ENCODE peak calls at places on chromosomes 5 and 9, in seven cellular contexts. N, P, J, L, B, Z and E are unnamed samples.

GRCh38 chr5:127450046-127450445 is 67.4 kb upstream of the PRRC1 start:
- DNase-seq in N (no peak), P (no peak), J (no peak), L (no peak), B (no peak), Z (no peak), E (no peak)

GRCh38 chr5:67350185-67350584 is 153.6 kb upstream of the CD180 start:
- DNase-seq in N (no peak), P (no peak), J (no peak), L (no peak), B (no peak), Z (no peak), E (no peak)

GRCh38 chr5:115685966-115686691 is 60.3 kb upstream of the TMED7 start:
- DNase-seq in N (no peak), P (peak; percentile 53), J (no peak), L (no peak), B (peak; percentile 8), Z (no peak), E (peak; percentile 31)

GRCh38 chr9:14710804-14711203 is 11.7 kb downstream of the CER1 start:
- DNase-seq in N (no peak), P (no peak), J (no peak), L (no peak), B (no peak), Z (no peak), E (peak; percentile 17)

GRCh38 chr9:37102476-37102875 is 17.9 kb upstream of the ZCCHC7 start:
- DNase-seq in N (no peak), P (no peak), J (no peak), L (no peak), B (no peak), Z (no peak), E (no peak)

GRCh38 chr9:116030532-116030931 is 123.1 kb upstream of the PAPPA start:
- DNase-seq in N (no peak), P (no peak), J (no peak), L (no peak), B (no peak), Z (no peak), E (no peak)

GRCh38 chr9:75088646-75089368 is 493 bp downstream of the OSTF1 start:
- DNase-seq in N (peak; percentile 36), P (peak; percentile 89), J (peak; percentile 25), L (no peak), B (no peak), Z (peak; percentile 25), E (no peak)

GRCh38 chr5:1038417-1039209 is 30.0 kb downstream of the NKD2 start:
- DNase-seq in N (no peak), P (no peak), J (no peak), L (no peak), B (no peak), Z (no peak), E (no peak)

GRCh38 chr9:116165912-116166311 is 12.3 kb downstream of the PAPPA start:
- DNase-seq in N (no peak), P (no peak), J (no peak), L (no peak), B (no peak), Z (no peak), E (no peak)

GRCh38 chr5:14435481-14435880 is 146.1 kb upstream of the OTULINL start:
- DNase-seq in N (no peak), P (no peak), J (no peak), L (no peak), B (no peak), Z (no peak), E (no peak)

GRCh38 chr5:37533851-37534250 is 154.7 kb downstream of the WDR70 start:
- DNase-seq in N (no peak), P (no peak), J (no peak), L (no peak), B (no peak), Z (no peak), E (peak; percentile 86)

GRCh38 chr5:168282120-168282519 is 9.3 kb upstream of the WWC1 start:
- DNase-seq in N (no peak), P (no peak), J (no peak), L (no peak), B (peak; percentile 24), Z (no peak), E (no peak)

GRCh38 chr5:126615286-126615685 is 14.5 kb downstream of the PHAX start:
- DNase-seq in N (no peak), P (no peak), J (no peak), L (no peak), B (no peak), Z (no peak), E (no peak)

GRCh38 chr5:115415143-115415491 is 118.7 kb upstream of the CCDC112 start:
- DNase-seq in N (no peak), P (peak; percentile 9), J (no peak), L (no peak), B (no peak), Z (no peak), E (no peak)

GRCh38 chr5:103031607-103032006 is 88.3 kb downstream of the GIN1 start:
- DNase-seq in N (peak; percentile 3), P (peak; percentile 23), J (no peak), L (no peak), B (no peak), Z (no peak), E (no peak)

GRCh38 chr5:80588858-80589540 is 18.9 kb upstream of the ANKRD34B start:
- DNase-seq in N (no peak), P (no peak), J (no peak), L (no peak), B (no peak), Z (no peak), E (no peak)

GRCh38 chr5:989961-990530 is 18.6 kb upstream of the NKD2 start:
- DNase-seq in N (no peak), P (peak; percentile 54), J (no peak), L (peak; percentile 73), B (no peak), Z (no peak), E (no peak)

GRCh38 chr9:110076894-110077725 is 130.8 kb downstream of the C9orf152 start:
- DNase-seq in N (no peak), P (peak; percentile 23), J (no peak), L (no peak), B (no peak), Z (no peak), E (peak; percentile 40)

GRCh38 chr9:117400131-117400530 is 14.7 kb downstream of the ASTN2 start:
- DNase-seq in N (no peak), P (peak; percentile 18), J (no peak), L (no peak), B (no peak), Z (no peak), E (no peak)

GRCh38 chr9:114602620-114603019 is 8.5 kb upstream of the TMEM268 start:
- DNase-seq in N (no peak), P (no peak), J (no peak), L (no peak), B (no peak), Z (no peak), E (no peak)

GRCh38 chr9:134455951-134456739 is 129.9 kb downstream of the RXRA start:
- DNase-seq in N (peak; percentile 63), P (peak; percentile 86), J (peak; percentile 70), L (peak; percentile 66), B (peak; percentile 99), Z (peak; percentile 40), E (peak; percentile 88)

GRCh38 chr5:18465833-18466681 is 831.8 kb downstream of the TAF11L14 start:
- DNase-seq in N (peak; percentile 61), P (peak; percentile 87), J (no peak), L (peak; percentile 83), B (no peak), Z (no peak), E (peak; percentile 72)

GRCh38 chr9:121253821-121254471 is 14.0 kb upstream of the GSN start:
- DNase-seq in N (no peak), P (peak; percentile 23), J (no peak), L (no peak), B (no peak), Z (no peak), E (no peak)

GRCh38 chr5:16964821-16965220 is 28.7 kb upstream of the MYO10 start:
- DNase-seq in N (peak; percentile 69), P (peak; percentile 39), J (no peak), L (no peak), B (no peak), Z (no peak), E (no peak)

GRCh38 chr9:89579741-89580395 is 24.9 kb upstream of the GADD45G start:
- DNase-seq in N (no peak), P (no peak), J (no peak), L (no peak), B (no peak), Z (no peak), E (no peak)

GRCh38 chr9:90943341-90943740 is 141.7 kb downstream of the SYK start:
- DNase-seq in N (no peak), P (no peak), J (no peak), L (no peak), B (no peak), Z (no peak), E (no peak)

GRCh38 chr5:31027726-31028125 is 165.8 kb upstream of the CDH6 start:
- DNase-seq in N (no peak), P (no peak), J (no peak), L (no peak), B (no peak), Z (no peak), E (no peak)

GRCh38 chr9:35711501-35712428 is 20.2 kb downstream of the TLN1 start:
- DNase-seq in N (no peak), P (no peak), J (no peak), L (no peak), B (no peak), Z (no peak), E (no peak)

GRCh38 chr5:115561176-115561575 is 16.6 kb upstream of the FEM1C start:
- DNase-seq in N (no peak), P (no peak), J (no peak), L (no peak), B (no peak), Z (no peak), E (no peak)

GRCh38 chr5:140571105-140571504 is 6.5 kb downstream of the SLC35A4 start:
- DNase-seq in N (no peak), P (no peak), J (no peak), L (no peak), B (no peak), Z (no peak), E (no peak)

GRCh38 chr5:123880875-123881274 is 368.9 kb downstream of the CSNK1G3 start:
- DNase-seq in N (no peak), P (no peak), J (no peak), L (no peak), B (no peak), Z (no peak), E (no peak)

GRCh38 chr5:104363567-104363966 is 801.0 kb upstream of the NUDT12 start:
- DNase-seq in N (no peak), P (no peak), J (no peak), L (no peak), B (no peak), Z (no peak), E (no peak)